ENCODE peak calls at places on chromosomes 2 and 18, in five cellular contexts. One of them, this sample, is unnamed.

GRCh38 chr18:3069671-3070433 is 56.9 kb upstream of the LPIN2 start:
- DNase-seq in MCF 10A: no peak
- DNase-seq in dorsolateral prefrontal cortex: no peak
- DNase-seq in fibroblast of the aortic adventitia: no peak
- DNase-seq in keratinocyte: no peak
- DNase-seq in this sample: no peak

GRCh38 chr2:224412064-224412921 is 10.4 kb upstream of the FAM124B start:
- DNase-seq in MCF 10A: no peak
- DNase-seq in dorsolateral prefrontal cortex: no peak
- DNase-seq in fibroblast of the aortic adventitia: peak; percentile 13
- DNase-seq in keratinocyte: no peak
- DNase-seq in this sample: no peak

GRCh38 chr18:53426656-53427055 is 797.8 kb downstream of the MBD2 start:
- DNase-seq in MCF 10A: no peak
- DNase-seq in dorsolateral prefrontal cortex: no peak
- DNase-seq in fibroblast of the aortic adventitia: no peak
- DNase-seq in keratinocyte: no peak
- DNase-seq in this sample: no peak

GRCh38 chr18:6207119-6207518 is 207.6 kb downstream of the L3MBTL4 start:
- DNase-seq in MCF 10A: no peak
- DNase-seq in dorsolateral prefrontal cortex: no peak
- DNase-seq in fibroblast of the aortic adventitia: no peak
- DNase-seq in keratinocyte: no peak
- DNase-seq in this sample: no peak

GRCh38 chr2:120775801-120776589 is 40.3 kb downstream of the GLI2 start:
- DNase-seq in MCF 10A: no peak
- DNase-seq in dorsolateral prefrontal cortex: no peak
- DNase-seq in fibroblast of the aortic adventitia: no peak
- DNase-seq in keratinocyte: no peak
- DNase-seq in this sample: no peak

GRCh38 chr2:214504599-214505376 is 93.9 kb downstream of the VWC2L start:
- DNase-seq in MCF 10A: peak; percentile 22
- DNase-seq in dorsolateral prefrontal cortex: no peak
- DNase-seq in fibroblast of the aortic adventitia: no peak
- DNase-seq in keratinocyte: no peak
- DNase-seq in this sample: no peak

GRCh38 chr2:96556441-96557330 is 20.1 kb downstream of the ARID5A start:
- DNase-seq in MCF 10A: peak; percentile 90
- DNase-seq in dorsolateral prefrontal cortex: no peak
- DNase-seq in fibroblast of the aortic adventitia: peak; percentile 63
- DNase-seq in keratinocyte: peak; percentile 99
- DNase-seq in this sample: no peak

GRCh38 chr18:74590606-74591005 is 7.1 kb upstream of the ZNF407 start:
- DNase-seq in MCF 10A: no peak
- DNase-seq in dorsolateral prefrontal cortex: no peak
- DNase-seq in fibroblast of the aortic adventitia: no peak
- DNase-seq in keratinocyte: no peak
- DNase-seq in this sample: no peak

GRCh38 chr18:57644540-57644939 is 22.9 kb upstream of the NARS1 start:
- DNase-seq in MCF 10A: peak; percentile 13
- DNase-seq in dorsolateral prefrontal cortex: no peak
- DNase-seq in fibroblast of the aortic adventitia: no peak
- DNase-seq in keratinocyte: no peak
- DNase-seq in this sample: no peak

GRCh38 chr2:168526641-168527040 is 70.6 kb downstream of the CERS6 start:
- DNase-seq in MCF 10A: no peak
- DNase-seq in dorsolateral prefrontal cortex: no peak
- DNase-seq in fibroblast of the aortic adventitia: peak; percentile 12
- DNase-seq in keratinocyte: no peak
- DNase-seq in this sample: no peak

GRCh38 chr2:37619230-37619956 is 52.0 kb downstream of the CDC42EP3 start:
- DNase-seq in MCF 10A: no peak
- DNase-seq in dorsolateral prefrontal cortex: no peak
- DNase-seq in fibroblast of the aortic adventitia: peak; percentile 65
- DNase-seq in keratinocyte: no peak
- DNase-seq in this sample: no peak

GRCh38 chr2:100767224-100767653 is 52.7 kb upstream of the NPAS2 start:
- DNase-seq in MCF 10A: peak; percentile 59
- DNase-seq in dorsolateral prefrontal cortex: no peak
- DNase-seq in fibroblast of the aortic adventitia: peak; percentile 78
- DNase-seq in keratinocyte: no peak
- DNase-seq in this sample: no peak

GRCh38 chr2:102592601-102593000 is 26.8 kb upstream of the SLC9A2 start:
- DNase-seq in MCF 10A: peak; percentile 42
- DNase-seq in dorsolateral prefrontal cortex: no peak
- DNase-seq in fibroblast of the aortic adventitia: peak; percentile 41
- DNase-seq in keratinocyte: no peak
- DNase-seq in this sample: peak; percentile 35
- TF ChIP-seq CTCF in MCF 10A: peak; percentile 61
- TF ChIP-seq CTCF in dorsolateral prefrontal cortex: no peak
- TF ChIP-seq CTCF in fibroblast of the aortic adventitia: peak; percentile 71
- TF ChIP-seq CTCF in keratinocyte: peak; percentile 66
- TF ChIP-seq CTCF in this sample: peak; percentile 72

GRCh38 chr2:238839428-238839827 is 8.5 kb upstream of the TWIST2 start:
- DNase-seq in MCF 10A: peak; percentile 16
- DNase-seq in dorsolateral prefrontal cortex: no peak
- DNase-seq in fibroblast of the aortic adventitia: no peak
- DNase-seq in keratinocyte: no peak
- DNase-seq in this sample: no peak

GRCh38 chr2:238831177-238831576 is 16.7 kb upstream of the TWIST2 start:
- DNase-seq in MCF 10A: no peak
- DNase-seq in dorsolateral prefrontal cortex: no peak
- DNase-seq in fibroblast of the aortic adventitia: no peak
- DNase-seq in keratinocyte: no peak
- DNase-seq in this sample: no peak

GRCh38 chr2:238834982-238835381 is 12.9 kb upstream of the TWIST2 start:
- DNase-seq in MCF 10A: no peak
- DNase-seq in dorsolateral prefrontal cortex: no peak
- DNase-seq in fibroblast of the aortic adventitia: no peak
- DNase-seq in keratinocyte: no peak
- DNase-seq in this sample: no peak

GRCh38 chr2:238838786-238839327 is 9.0 kb upstream of the TWIST2 start:
- DNase-seq in MCF 10A: no peak
- DNase-seq in dorsolateral prefrontal cortex: no peak
- DNase-seq in fibroblast of the aortic adventitia: no peak
- DNase-seq in keratinocyte: no peak
- DNase-seq in this sample: no peak

GRCh38 chr2:238835726-238836301 is 12.1 kb upstream of the TWIST2 start:
- DNase-seq in MCF 10A: no peak
- DNase-seq in dorsolateral prefrontal cortex: no peak
- DNase-seq in fibroblast of the aortic adventitia: no peak
- DNase-seq in keratinocyte: no peak
- DNase-seq in this sample: no peak
- TF ChIP-seq CTCF in MCF 10A: no peak
- TF ChIP-seq CTCF in dorsolateral prefrontal cortex: no peak
- TF ChIP-seq CTCF in fibroblast of the aortic adventitia: no peak
- TF ChIP-seq CTCF in keratinocyte: peak; percentile 31
- TF ChIP-seq CTCF in this sample: no peak

GRCh38 chr2:54878182-54878581 is 154.7 kb downstream of the EML6 start:
- DNase-seq in MCF 10A: no peak
- DNase-seq in dorsolateral prefrontal cortex: no peak
- DNase-seq in fibroblast of the aortic adventitia: no peak
- DNase-seq in keratinocyte: no peak
- DNase-seq in this sample: no peak

GRCh38 chr2:54879037-54879436 is 155.6 kb downstream of the EML6 start:
- DNase-seq in MCF 10A: no peak
- DNase-seq in dorsolateral prefrontal cortex: no peak
- DNase-seq in fibroblast of the aortic adventitia: no peak
- DNase-seq in keratinocyte: no peak
- DNase-seq in this sample: no peak

GRCh38 chr2:54880428-54880827 is 157.0 kb downstream of the EML6 start:
- DNase-seq in MCF 10A: no peak
- DNase-seq in dorsolateral prefrontal cortex: no peak
- DNase-seq in fibroblast of the aortic adventitia: no peak
- DNase-seq in keratinocyte: no peak
- DNase-seq in this sample: no peak

GRCh38 chr2:54881759-54882158 is 158.3 kb downstream of the EML6 start:
- DNase-seq in MCF 10A: no peak
- DNase-seq in dorsolateral prefrontal cortex: no peak
- DNase-seq in fibroblast of the aortic adventitia: no peak
- DNase-seq in keratinocyte: no peak
- DNase-seq in this sample: no peak

DNA sequence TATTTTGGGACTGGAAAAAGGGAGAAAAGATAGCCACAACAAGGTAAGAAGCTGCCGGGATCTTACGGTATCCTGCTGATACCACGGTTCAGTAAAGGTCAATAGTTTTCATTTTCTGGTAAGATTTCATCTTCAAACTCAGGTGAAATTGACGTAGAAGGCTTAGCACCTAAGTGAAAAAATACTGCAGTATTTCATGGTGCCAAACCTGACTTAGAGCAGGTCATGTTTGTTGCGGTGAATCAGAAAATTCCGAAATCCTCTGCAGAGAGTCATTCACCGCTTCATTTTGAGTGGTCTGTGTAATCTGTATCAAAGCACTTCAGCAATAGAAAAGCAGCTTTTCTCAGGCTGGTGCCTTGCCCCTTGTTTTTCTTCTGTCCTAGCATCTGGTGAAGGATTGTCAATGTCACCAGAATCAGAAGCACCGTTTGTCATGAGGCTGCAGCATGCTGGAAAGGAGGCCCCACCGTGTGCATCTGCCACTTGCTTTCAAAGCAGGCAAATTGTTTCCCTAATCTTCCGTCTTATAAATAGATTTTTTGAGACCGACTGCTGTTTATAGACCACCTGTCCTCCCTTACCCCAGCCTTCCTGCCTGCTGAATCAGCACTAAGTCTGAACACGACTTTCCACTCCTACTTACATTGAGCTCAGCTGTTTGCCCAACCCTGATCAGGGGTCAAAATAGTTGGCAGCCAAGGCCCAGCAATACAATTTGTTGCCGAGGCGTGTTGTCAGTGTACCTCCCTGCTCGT is 156.3 kb downstream of the EML6 start:
- DNase-seq in MCF 10A: no peak
- DNase-seq in dorsolateral prefrontal cortex: no peak
- DNase-seq in fibroblast of the aortic adventitia: no peak
- DNase-seq in keratinocyte: no peak
- DNase-seq in this sample: no peak
- TF ChIP-seq CTCF in MCF 10A: no peak
- TF ChIP-seq CTCF in dorsolateral prefrontal cortex: no peak
- TF ChIP-seq CTCF in fibroblast of the aortic adventitia: no peak
- TF ChIP-seq CTCF in keratinocyte: no peak
- TF ChIP-seq CTCF in this sample: no peak

GRCh38 chr18:79402977-79403722 is 7.4 kb downstream of the NFATC1 start:
- DNase-seq in MCF 10A: peak; percentile 54
- DNase-seq in dorsolateral prefrontal cortex: peak; percentile 57
- DNase-seq in fibroblast of the aortic adventitia: peak; percentile 53
- DNase-seq in keratinocyte: no peak
- DNase-seq in this sample: peak; percentile 65
- TF ChIP-seq CTCF in MCF 10A: no peak
- TF ChIP-seq CTCF in dorsolateral prefrontal cortex: no peak
- TF ChIP-seq CTCF in fibroblast of the aortic adventitia: no peak
- TF ChIP-seq CTCF in keratinocyte: no peak
- TF ChIP-seq CTCF in this sample: no peak

DNA sequence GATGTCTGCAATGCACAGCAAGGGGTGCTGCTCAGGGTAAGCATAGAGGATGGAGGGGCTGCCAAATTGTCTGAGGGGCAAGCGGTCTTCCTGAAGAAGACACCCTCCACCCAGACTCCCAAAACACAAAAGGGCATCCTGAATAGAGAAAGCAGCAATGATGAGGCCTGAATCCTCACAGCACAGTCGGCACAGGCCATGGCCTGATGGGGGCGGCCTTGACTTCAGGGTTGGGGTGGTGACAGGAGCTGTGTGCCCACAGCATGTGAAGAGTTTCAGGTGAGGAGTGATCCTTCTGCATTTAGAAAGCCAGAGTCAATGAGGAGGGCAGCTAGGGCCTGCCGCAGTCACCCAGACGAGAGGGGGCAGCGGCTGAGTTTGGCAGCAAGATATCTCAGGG is 159.4 kb downstream of the GALNT14 start:
- DNase-seq in MCF 10A: no peak
- DNase-seq in dorsolateral prefrontal cortex: no peak
- DNase-seq in fibroblast of the aortic adventitia: no peak
- DNase-seq in keratinocyte: no peak
- DNase-seq in this sample: no peak
- TF ChIP-seq CTCF in MCF 10A: no peak
- TF ChIP-seq CTCF in dorsolateral prefrontal cortex: no peak
- TF ChIP-seq CTCF in fibroblast of the aortic adventitia: no peak
- TF ChIP-seq CTCF in keratinocyte: no peak
- TF ChIP-seq CTCF in this sample: no peak

GRCh38 chr2:66446178-66446860 is 11.4 kb downstream of the MEIS1 start:
- DNase-seq in MCF 10A: no peak
- DNase-seq in dorsolateral prefrontal cortex: no peak
- DNase-seq in fibroblast of the aortic adventitia: peak; percentile 86
- DNase-seq in keratinocyte: no peak
- DNase-seq in this sample: peak; percentile 52

GRCh38 chr2:66443977-66444855 is 9.3 kb downstream of the MEIS1 start:
- DNase-seq in MCF 10A: no peak
- DNase-seq in dorsolateral prefrontal cortex: no peak
- DNase-seq in fibroblast of the aortic adventitia: peak; percentile 91
- DNase-seq in keratinocyte: no peak
- DNase-seq in this sample: no peak

GRCh38 chr2:66445076-66445724 is 10.3 kb downstream of the MEIS1 start:
- DNase-seq in MCF 10A: no peak
- DNase-seq in dorsolateral prefrontal cortex: no peak
- DNase-seq in fibroblast of the aortic adventitia: peak; percentile 66
- DNase-seq in keratinocyte: no peak
- DNase-seq in this sample: peak; percentile 62

GRCh38 chr2:66446924-66447323 is 12.0 kb downstream of the MEIS1 start:
- DNase-seq in MCF 10A: no peak
- DNase-seq in dorsolateral prefrontal cortex: no peak
- DNase-seq in fibroblast of the aortic adventitia: peak; percentile 67
- DNase-seq in keratinocyte: no peak
- DNase-seq in this sample: no peak

GRCh38 chr2:66445781-66446177 is 10.9 kb downstream of the MEIS1 start:
- DNase-seq in MCF 10A: no peak
- DNase-seq in dorsolateral prefrontal cortex: no peak
- DNase-seq in fibroblast of the aortic adventitia: peak; percentile 52
- DNase-seq in keratinocyte: no peak
- DNase-seq in this sample: peak; percentile 62
- TF ChIP-seq CTCF in MCF 10A: no peak
- TF ChIP-seq CTCF in dorsolateral prefrontal cortex: no peak
- TF ChIP-seq CTCF in fibroblast of the aortic adventitia: peak; percentile 20
- TF ChIP-seq CTCF in keratinocyte: no peak
- TF ChIP-seq CTCF in this sample: no peak

This sample was measured in endothelial cell.